ENCODE peak calls at places on chromosomes 12 and 14, in eight cellular contexts. X is ovary; G is upper lobe of right lung; C is left ventricle myocardium inferior; U is stomach; J is Panc1; I is cardiac muscle cell; V is CD4-positive, CD25-positive, alpha-beta regulatory T cell. D is an unnamed sample.

GRCh38 chr12:48977290-48978281 is 536 bp upstream of the WNT1 start:
- DNase-seq in C (no peak), G (peak; percentile 87), U (peak; percentile 67), J (no peak), I (no peak), X (peak; percentile 76), V (peak; percentile 73), D (no peak)

GRCh38 chr12:54413284-54414190 is 5.5 kb downstream of the ITGA5 start:
- DNase-seq in J (no peak), G (peak; percentile 83), I (no peak), X (no peak), V (peak; percentile 72), C (peak; percentile 59), U (peak; percentile 37), D (no peak)

GRCh38 chr14:101082036-101082435 is 178.5 kb upstream of the RTL1 start:
- DNase-seq in I (no peak), G (peak; percentile 46), J (no peak), C (no peak), V (no peak), X (no peak), U (peak; percentile 19), D (peak; percentile 50)

GRCh38 chr14:94129111-94129757 is at the start of gene IFI27L2:
- DNase-seq in J (no peak), I (peak; percentile 93), G (peak; percentile 83), C (peak; percentile 82), U (peak; percentile 67), V (peak; percentile 59), X (peak; percentile 80), D (peak; percentile 74)

GRCh38 chr14:33679461-33680225 is 271.2 kb downstream of the EGLN3 start:
- DNase-seq in G (no peak), U (no peak), I (no peak), X (no peak), V (no peak), C (no peak), J (no peak), D (no peak)

GRCh38 chr12:120445911-120446909 is at the start of the genes GATC and TRIAP1:
- DNase-seq in V (peak; percentile 81), J (no peak), U (peak; percentile 86), I (peak; percentile 87), X (peak; percentile 89), C (peak; percentile 85), G (peak; percentile 93), D (peak; percentile 83)

GRCh38 chr12:7661741-7662140 is 4.0 kb downstream of the APOBEC1 start:
- DNase-seq in C (no peak), V (no peak), U (no peak), G (no peak), J (no peak), X (no peak), I (no peak), D (no peak)

GRCh38 chr12:74776378-74776777 is 238.7 kb downstream of the ATXN7L3B start:
- DNase-seq in X (no peak), J (no peak), V (no peak), C (no peak), G (no peak), U (no peak), I (no peak), D (no peak)

GRCh38 chr12:86727151-86727550 is 471.0 kb upstream of the MGAT4C start:
- DNase-seq in U (no peak), I (no peak), X (no peak), G (no peak), C (no peak), J (no peak), V (no peak), D (no peak)

GRCh38 chr12:42862055-42862454 is 272.5 kb upstream of the PRICKLE1 start:
- DNase-seq in G (no peak), V (no peak), X (no peak), I (no peak), J (no peak), U (no peak), C (no peak), D (no peak)

GRCh38 chr14:64539186-64539552 is 1.4 kb upstream of the HSPA2 start:
- DNase-seq in J (no peak), C (no peak), U (no peak), G (no peak), X (no peak), I (no peak), V (no peak), D (no peak)

GRCh38 chr12:63038361-63039100 is 103.6 kb upstream of the PPM1H start:
- DNase-seq in I (no peak), V (no peak), X (no peak), J (no peak), G (no peak), C (no peak), U (no peak), D (no peak)

GRCh38 chr12:13339538-13339937 is 143.0 kb downstream of the EMP1 start:
- DNase-seq in C (no peak), G (no peak), I (no peak), X (no peak), V (no peak), J (no peak), U (no peak), D (no peak)

GRCh38 chr12:122560138-122560537 is 33.1 kb downstream of the KNTC1 start:
- DNase-seq in U (no peak), I (no peak), V (no peak), C (no peak), J (no peak), G (no peak), X (no peak), D (no peak)

GRCh38 chr14:54807881-54808280 is 94.7 kb downstream of the GCH1 start:
- DNase-seq in J (no peak), X (no peak), C (no peak), U (no peak), I (no peak), G (no peak), V (no peak), D (no peak)

GRCh38 chr14:35343709-35344474 is 51.7 kb downstream of the PSMA6 start:
- DNase-seq in X (peak; percentile 38), G (no peak), I (no peak), C (no peak), J (no peak), U (no peak), V (no peak), D (no peak)
- H3K4me1 ChIP-seq in X (peaks cover 25% of the 10 kb centered on the region), G (peaks cover 52% of the 10 kb centered on the region), I (peaks cover 20% of the 10 kb centered on the region), C (peaks cover 47% of the 10 kb centered on the region), J (peaks cover 48% of the 10 kb centered on the region), U (peaks cover 66% of the 10 kb centered on the region), V (no peaks in the 10 kb centered on the region), D (no peaks in the 10 kb centered on the region)

DNA sequence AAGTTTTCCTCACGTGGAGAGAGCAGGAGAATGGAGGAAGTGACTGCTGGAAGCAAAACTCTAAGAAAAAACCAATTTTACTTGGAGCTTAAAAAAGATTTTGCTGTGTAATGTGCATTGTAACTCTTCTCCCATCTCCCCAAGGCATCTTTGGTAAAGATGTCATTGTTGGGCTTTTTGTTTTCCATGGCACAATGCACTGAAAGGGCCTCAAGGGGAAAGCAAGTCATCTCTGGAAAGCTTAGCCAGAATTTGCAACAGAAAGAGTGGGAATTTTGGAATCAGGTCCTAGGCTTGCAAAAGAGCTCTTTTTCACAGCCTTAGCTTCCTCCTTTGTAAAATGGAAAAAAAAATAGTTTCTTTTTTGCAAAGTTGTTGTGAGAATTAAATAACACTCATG is 7.9 kb upstream of the PPM1A start:
- DNase-seq in G (no peak), J (no peak), C (no peak), X (no peak), I (no peak), U (no peak), V (no peak), D (no peak)
- H3K4me3 ChIP-seq in G (no peak overlapping the region), J (no peak overlapping the region), C (no peak overlapping the region), X (no peak overlapping the region), I (no peak overlapping the region), U (no peak overlapping the region), V (no peak overlapping the region), D (no peak overlapping the region)

GRCh38 chr14:68473050-68473449 is 319.8 kb downstream of the ZFP36L1 start:
- DNase-seq in C (no peak), X (no peak), V (no peak), G (no peak), J (no peak), U (peak; percentile 85), I (no peak), D (no peak)

GRCh38 chr14:68470361-68470760 is 322.5 kb downstream of the ZFP36L1 start:
- DNase-seq in C (no peak), I (no peak), U (no peak), V (no peak), J (no peak), X (no peak), G (no peak), D (no peak)

GRCh38 chr14:68469208-68469713 is 323.6 kb downstream of the ZFP36L1 start:
- DNase-seq in V (no peak), J (no peak), G (no peak), C (no peak), U (peak; percentile 44), X (no peak), I (no peak), D (no peak)

GRCh38 chr14:68471964-68472508 is 320.8 kb downstream of the ZFP36L1 start:
- DNase-seq in X (no peak), J (no peak), C (no peak), U (no peak), I (no peak), G (no peak), V (no peak), D (no peak)

GRCh38 chr14:68471029-68471963 is 321.6 kb downstream of the ZFP36L1 start:
- DNase-seq in C (no peak), V (no peak), X (no peak), U (no peak), J (no peak), G (no peak), I (no peak), D (no peak)
- H3K4me1 ChIP-seq in C (peaks cover 20% of the 10 kb centered on the region), V (peaks cover 5% of the 10 kb centered on the region), X (peaks cover 2% of the 10 kb centered on the region), U (peaks cover 76% of the 10 kb centered on the region), J (peaks cover 11% of the 10 kb centered on the region), G (peaks cover 25% of the 10 kb centered on the region), I (peaks cover 2% of the 10 kb centered on the region), D (peaks cover 20% of the 10 kb centered on the region)

DNA sequence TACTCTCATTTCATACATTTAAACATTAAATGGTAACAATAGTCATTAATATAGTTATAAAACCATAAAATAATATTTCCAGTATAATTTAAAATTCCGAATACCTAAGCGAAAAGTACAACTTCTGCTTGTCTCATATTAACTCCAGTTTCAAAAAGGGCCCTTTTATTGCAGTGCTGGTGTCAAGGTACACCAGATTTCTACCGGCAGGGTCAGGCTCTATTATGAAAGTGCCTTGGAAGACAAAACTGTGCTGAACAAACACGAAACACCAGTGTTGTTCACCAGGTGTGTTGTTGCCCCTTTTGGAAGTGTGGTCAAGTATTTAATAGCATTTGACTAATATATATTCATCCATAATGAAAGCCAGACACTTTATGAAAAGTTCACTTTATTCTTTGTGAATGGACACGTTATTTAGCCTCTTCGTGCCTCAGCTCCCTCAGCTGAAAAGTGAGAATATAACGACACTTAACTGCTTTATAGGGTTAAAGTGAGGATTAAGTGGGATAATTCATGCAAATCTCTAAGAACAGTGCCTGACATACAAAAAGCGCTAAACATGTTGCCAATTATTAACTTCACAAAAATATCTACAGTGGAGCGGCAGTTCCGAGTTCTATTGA is 20.3 kb upstream of the GNS start:
- DNase-seq in X (no peak), I (no peak), V (no peak), U (no peak), G (no peak), C (no peak), J (no peak), D (no peak)
- H3K4me3 ChIP-seq in X (no peak overlapping the region), I (no peak overlapping the region), V (no peak overlapping the region), U (no peak overlapping the region), G (peak overlapping the region; percentile 61), C (no peak overlapping the region), J (no peak overlapping the region), D (no peak overlapping the region)

D was measured in right atrium auricular region.